ENCODE peak calls at places on chromosomes 11 and 22, in five cellular contexts. S, O, N, Q and F are unnamed samples.

GRCh38 chr11:104556606-104557301 is 341.5 kb downstream of the CASP12 start:
- DNase-seq in S (no peak), O (no peak), N (no peak), Q (no peak), F (no peak)

GRCh38 chr11:119650251-119650650 is 78.7 kb downstream of the NECTIN1 start:
- DNase-seq in S (no peak), O (no peak), N (no peak), Q (no peak), F (no peak)

GRCh38 chr11:92443109-92443508 is 218.5 kb downstream of the FAT3 start:
- DNase-seq in S (no peak), O (no peak), N (no peak), Q (no peak), F (no peak)

GRCh38 chr11:19633276-19633675 is 79.4 kb upstream of the NAV2 start:
- DNase-seq in S (peak; percentile 10), O (no peak), N (peak; percentile 19), Q (peak; percentile 12), F (peak; percentile 79)

GRCh38 chr11:69233761-69234136 is 60.2 kb upstream of the MYEOV start:
- DNase-seq in S (no peak), O (no peak), N (no peak), Q (no peak), F (no peak)

GRCh38 chr11:111177037-111177988 is 68.2 kb upstream of the POU2AF2 start:
- DNase-seq in S (no peak), O (no peak), N (no peak), Q (no peak), F (no peak)

GRCh38 chr22:42994917-42995562 is 19.9 kb downstream of the PACSIN2 start:
- DNase-seq in S (peak; percentile 79), O (no peak), N (peak; percentile 75), Q (no peak), F (peak; percentile 56)

GRCh38 chr22:47310601-47311000 is 548.2 kb downstream of the TBC1D22A start:
- DNase-seq in S (no peak), O (no peak), N (no peak), Q (no peak), F (no peak)

GRCh38 chr11:33463059-33463458 is 205.9 kb downstream of the HIPK3 start:
- DNase-seq in S (no peak), O (no peak), N (no peak), Q (no peak), F (no peak)

GRCh38 chr11:8201524-8202365 is 32.9 kb upstream of the RIC3 start:
- DNase-seq in S (no peak), O (no peak), N (no peak), Q (no peak), F (no peak)

GRCh38 chr11:63908631-63909491 is 8.1 kb downstream of the RCOR2 start:
- DNase-seq in S (no peak), O (peak; percentile 59), N (no peak), Q (peak; percentile 64), F (peak; percentile 50)

GRCh38 chr22:43203471-43203981 is 16.6 kb upstream of the TTLL12 start:
- DNase-seq in S (peak; percentile 89), O (peak; percentile 10), N (no peak), Q (no peak), F (peak; percentile 14)

GRCh38 chr11:132072880-132073213 is 702.4 kb downstream of the NTM start:
- DNase-seq in S (no peak), O (no peak), N (no peak), Q (no peak), F (no peak)

GRCh38 chr22:44918925-44919392 is 90.8 kb downstream of the PHF21B start:
- DNase-seq in S (no peak), O (no peak), N (no peak), Q (no peak), F (no peak)

GRCh38 chr11:78851883-78852586 is 277.4 kb upstream of the NARS2 start:
- DNase-seq in S (peak; percentile 37), O (peak; percentile 33), N (peak; percentile 13), Q (no peak), F (no peak)

GRCh38 chr22:36373258-36373579 is 14.5 kb downstream of the MYH9 start:
- DNase-seq in S (peak; percentile 47), O (peak; percentile 69), N (no peak), Q (no peak), F (peak; percentile 66)

GRCh38 chr22:23184764-23185113 is 4.4 kb downstream of the BCR start:
- DNase-seq in S (no peak), O (no peak), N (no peak), Q (no peak), F (no peak)

GRCh38 chr22:32475428-32476010 is 908 bp downstream of the FBXO7 start:
- DNase-seq in S (peak; percentile 50), O (peak; percentile 36), N (peak; percentile 47), Q (peak; percentile 16), F (no peak)

GRCh38 chr11:7892059-7892699 is 38.9 kb downstream of the OR10A6 start:
- DNase-seq in S (no peak), O (no peak), N (no peak), Q (no peak), F (no peak)

GRCh38 chr11:19344661-19345518 is 104.1 kb upstream of the E2F8 start:
- DNase-seq in S (no peak), O (peak; percentile 46), N (peak; percentile 29), Q (no peak), F (peak; percentile 59)

GRCh38 chr22:46042786-46043185 is 65.8 kb upstream of the WNT7B start:
- DNase-seq in S (no peak), O (no peak), N (no peak), Q (peak; percentile 17), F (no peak)

GRCh38 chr22:46501701-46502100 is 35.7 kb downstream of the CELSR1 start:
- DNase-seq in S (no peak), O (no peak), N (no peak), Q (no peak), F (no peak)

DNA sequence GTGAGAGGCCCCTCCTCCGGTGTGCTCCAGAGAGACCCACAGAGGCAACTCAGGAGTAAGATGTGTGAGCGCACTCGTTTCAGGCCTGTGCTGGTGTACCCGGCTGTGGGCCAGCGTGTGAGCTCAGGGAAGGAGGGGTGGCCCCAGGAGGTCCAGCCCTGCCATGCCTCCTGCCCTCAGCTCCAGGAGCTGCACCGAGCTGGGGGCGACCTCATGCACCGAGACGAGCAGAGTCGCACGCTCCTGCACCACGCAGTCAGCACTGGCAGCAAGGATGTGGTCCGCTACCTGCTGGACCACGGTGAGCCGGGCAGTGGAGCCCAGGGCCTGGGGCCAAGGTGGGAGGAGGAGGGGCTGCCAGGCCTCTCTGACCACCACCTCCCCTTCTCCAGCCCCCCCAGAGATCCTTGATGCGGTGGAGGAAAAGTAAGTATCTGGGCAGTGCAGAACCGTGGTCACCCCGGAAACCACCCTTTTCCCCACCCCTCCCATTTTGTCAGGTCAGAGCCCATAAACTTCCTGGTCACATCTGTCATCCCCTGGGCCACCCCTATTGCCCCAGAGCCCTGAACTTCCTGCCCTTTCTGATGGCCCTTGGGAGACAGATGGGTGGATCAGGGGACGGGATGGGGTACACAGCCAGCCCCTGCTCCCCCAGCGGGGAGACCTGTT is 2.5 kb upstream of the MDK start:
- DNase-seq in S (no peak), O (no peak), N (no peak), Q (no peak), F (peak; percentile 60)
- H3K36me3 ChIP-seq in S (peaks cover 28% of the 10 kb centered on the region), O (peaks cover 24% of the 10 kb centered on the region), N (peaks cover 16% of the 10 kb centered on the region), Q (no peaks in the 10 kb centered on the region), F (peaks cover 51% of the 10 kb centered on the region)

GRCh38 chr11:121927789-121928188 is 188.2 kb downstream of the BLID start:
- DNase-seq in S (no peak), O (no peak), N (no peak), Q (no peak), F (no peak)
- TF ChIP-seq CTCF in S (no peak), O (no peak), N (no peak), Q (no peak), F (no peak)

DNA sequence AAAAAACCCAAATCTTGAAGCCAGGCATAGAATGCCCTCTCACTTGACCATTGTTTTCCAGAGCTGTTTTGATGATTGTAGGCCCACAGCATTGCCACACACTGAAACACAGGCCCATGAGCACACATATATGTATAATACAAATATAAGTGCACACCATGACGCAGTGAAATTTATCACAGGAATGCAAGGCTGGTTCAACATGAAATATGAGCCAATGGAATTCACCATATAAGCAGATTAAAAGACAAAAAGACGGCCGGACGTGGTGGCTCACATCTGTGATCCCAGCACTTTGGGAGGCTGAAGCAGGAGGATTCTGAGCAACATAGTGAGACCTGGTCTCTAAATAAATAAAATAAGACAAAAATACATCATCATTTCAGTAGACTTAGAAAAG is 9.4 kb upstream of the RNH1 start:
- DNase-seq in S (no peak), O (no peak), N (no peak), Q (no peak), F (no peak)
- H3K27ac ChIP-seq in S (no peak overlapping the region), O (no peak overlapping the region), N (no peak overlapping the region), Q (no peak overlapping the region), F (no peak overlapping the region)

DNA sequence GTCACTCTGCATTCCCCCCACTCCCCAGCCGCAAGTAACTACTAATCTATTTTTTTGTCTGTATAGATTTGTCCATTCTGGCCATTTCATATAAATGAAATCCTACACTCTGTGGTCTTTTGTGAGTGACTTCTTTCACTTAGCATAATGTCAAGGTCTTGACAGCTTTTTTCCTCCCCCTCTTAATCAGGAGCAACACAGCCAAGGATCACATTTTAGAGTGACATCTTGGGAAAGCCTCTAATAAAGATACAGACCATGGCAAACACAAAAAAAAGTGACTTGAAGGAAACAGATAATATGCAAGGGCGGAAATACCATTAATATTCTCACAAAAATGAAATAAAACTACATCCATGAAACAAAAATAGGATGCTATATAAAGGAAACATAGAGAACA is 43.9 kb downstream of the RAB30 start:
- DNase-seq in S (no peak), O (no peak), N (no peak), Q (no peak), F (no peak)
- H3K36me3 ChIP-seq in S (no peaks in the 10 kb centered on the region), O (no peaks in the 10 kb centered on the region), N (no peaks in the 10 kb centered on the region), Q (no peaks in the 10 kb centered on the region), F (no peaks in the 10 kb centered on the region)

GRCh38 chr11:77115181-77115611 is 12.6 kb downstream of the OMP start:
- DNase-seq in S (no peak), O (no peak), N (no peak), Q (no peak), F (no peak)
- TF ChIP-seq CTCF in S (no peak), O (no peak), N (no peak), Q (no peak), F (no peak)